ENCODE peak calls at places on chromosomes 16 and 17, in ten cellular contexts. One of them, this sample, is unnamed.

GRCh38 chr16:10539256-10539655 is 41.1 kb downstream of the EMP2 start:
- DNase-seq in fibroblast of lung: no peak
- DNase-seq in heart right ventricle: no peak
- DNase-seq in WTC11: no peak
- DNase-seq in tibial artery: no peak
- DNase-seq in Calu3: peak; percentile 49
- DNase-seq in GM23338: no peak
- DNase-seq in AG04449: no peak
- DNase-seq in GM12878: no peak
- DNase-seq in kidney: no peak
- DNase-seq in this sample: no peak

GRCh38 chr17:8324913-8325312 is 14.7 kb upstream of the ODF4 start:
- DNase-seq in WTC11: no peak
- DNase-seq in GM12878: no peak
- DNase-seq in Calu3: no peak
- DNase-seq in AG04449: no peak
- DNase-seq in tibial artery: no peak
- DNase-seq in fibroblast of lung: no peak
- DNase-seq in GM23338: no peak
- DNase-seq in heart right ventricle: no peak
- DNase-seq in kidney: no peak
- DNase-seq in this sample: no peak

GRCh38 chr16:86517652-86518258 is 7.4 kb downstream of the FOXF1 start:
- DNase-seq in heart right ventricle: peak; percentile 34
- DNase-seq in WTC11: peak; percentile 77
- DNase-seq in AG04449: no peak
- DNase-seq in fibroblast of lung: peak; percentile 69
- DNase-seq in GM12878: no peak
- DNase-seq in Calu3: peak; percentile 79
- DNase-seq in GM23338: peak; percentile 80
- DNase-seq in kidney: peak; percentile 86
- DNase-seq in tibial artery: peak; percentile 81
- DNase-seq in this sample: no peak

GRCh38 chr17:76458580-76459490 is 5.9 kb upstream of the UBE2O start:
- DNase-seq in kidney: peak; percentile 73
- DNase-seq in Calu3: peak; percentile 70
- DNase-seq in AG04449: no peak
- DNase-seq in heart right ventricle: peak; percentile 48
- DNase-seq in GM12878: no peak
- DNase-seq in tibial artery: no peak
- DNase-seq in WTC11: peak; percentile 87
- DNase-seq in GM23338: peak; percentile 94
- DNase-seq in fibroblast of lung: peak; percentile 37
- DNase-seq in this sample: no peak

GRCh38 chr17:33228548-33228947 is 64.5 kb downstream of the ASIC2 start:
- DNase-seq in GM12878: no peak
- DNase-seq in WTC11: no peak
- DNase-seq in fibroblast of lung: no peak
- DNase-seq in AG04449: no peak
- DNase-seq in GM23338: no peak
- DNase-seq in tibial artery: no peak
- DNase-seq in kidney: no peak
- DNase-seq in Calu3: no peak
- DNase-seq in heart right ventricle: peak; percentile 8
- DNase-seq in this sample: no peak

GRCh38 chr16:29007865-29008593 is 23.2 kb downstream of the LAT start:
- DNase-seq in GM23338: no peak
- DNase-seq in GM12878: no peak
- DNase-seq in kidney: no peak
- DNase-seq in WTC11: no peak
- DNase-seq in Calu3: no peak
- DNase-seq in fibroblast of lung: peak; percentile 85
- DNase-seq in tibial artery: no peak
- DNase-seq in heart right ventricle: no peak
- DNase-seq in AG04449: no peak
- DNase-seq in this sample: no peak

GRCh38 chr16:50744911-50745310 is 3.0 kb downstream of the CYLD start:
- DNase-seq in Calu3: no peak
- DNase-seq in AG04449: no peak
- DNase-seq in WTC11: no peak
- DNase-seq in GM12878: no peak
- DNase-seq in tibial artery: no peak
- DNase-seq in heart right ventricle: no peak
- DNase-seq in fibroblast of lung: peak; percentile 37
- DNase-seq in kidney: no peak
- DNase-seq in GM23338: no peak
- DNase-seq in this sample: no peak

GRCh38 chr16:85227924-85228462 is 115.7 kb upstream of the CIBAR2 start:
- DNase-seq in Calu3: no peak
- DNase-seq in AG04449: no peak
- DNase-seq in tibial artery: no peak
- DNase-seq in fibroblast of lung: peak; percentile 85
- DNase-seq in WTC11: peak; percentile 53
- DNase-seq in heart right ventricle: no peak
- DNase-seq in kidney: no peak
- DNase-seq in GM12878: no peak
- DNase-seq in GM23338: peak; percentile 49
- DNase-seq in this sample: no peak

GRCh38 chr16:1572664-1573063 is 39.2 kb downstream of the TMEM204 start:
- DNase-seq in fibroblast of lung: no peak
- DNase-seq in AG04449: no peak
- DNase-seq in kidney: no peak
- DNase-seq in WTC11: no peak
- DNase-seq in GM12878: no peak
- DNase-seq in Calu3: no peak
- DNase-seq in GM23338: no peak
- DNase-seq in heart right ventricle: no peak
- DNase-seq in tibial artery: no peak
- DNase-seq in this sample: no peak

GRCh38 chr17:17971431-17972125 is 622 bp downstream of the TOM1L2 start:
- DNase-seq in GM12878: no peak
- DNase-seq in heart right ventricle: peak; percentile 67
- DNase-seq in GM23338: no peak
- DNase-seq in AG04449: no peak
- DNase-seq in fibroblast of lung: peak; percentile 47
- DNase-seq in kidney: peak; percentile 91
- DNase-seq in Calu3: peak; percentile 30
- DNase-seq in tibial artery: peak; percentile 77
- DNase-seq in WTC11: no peak
- DNase-seq in this sample: no peak

GRCh38 chr16:75279277-75279676 is 27.9 kb upstream of the BCAR1 start:
- DNase-seq in GM12878: no peak
- DNase-seq in tibial artery: no peak
- DNase-seq in fibroblast of lung: no peak
- DNase-seq in AG04449: no peak
- DNase-seq in Calu3: no peak
- DNase-seq in heart right ventricle: no peak
- DNase-seq in GM23338: no peak
- DNase-seq in kidney: no peak
- DNase-seq in WTC11: no peak
- DNase-seq in this sample: no peak
- TF ChIP-seq CTCF in GM12878: no peak
- TF ChIP-seq CTCF in tibial artery: no peak
- TF ChIP-seq CTCF in fibroblast of lung: no peak
- TF ChIP-seq CTCF in AG04449: no peak
- TF ChIP-seq CTCF in Calu3: no peak
- TF ChIP-seq CTCF in heart right ventricle: no peak
- TF ChIP-seq CTCF in GM23338: no peak
- TF ChIP-seq CTCF in kidney: no peak
- TF ChIP-seq CTCF in WTC11: no peak
- TF ChIP-seq CTCF in this sample: no peak

GRCh38 chr17:21841839-21842238 is 149.5 kb downstream of the KCNJ18 start:
- DNase-seq in GM12878: no peak
- DNase-seq in tibial artery: no peak
- DNase-seq in kidney: peak; percentile 22
- DNase-seq in AG04449: no peak
- DNase-seq in heart right ventricle: no peak
- DNase-seq in WTC11: no peak
- DNase-seq in fibroblast of lung: no peak
- DNase-seq in GM23338: no peak
- DNase-seq in Calu3: no peak
- DNase-seq in this sample: no peak
- TF ChIP-seq CTCF in GM12878: no peak
- TF ChIP-seq CTCF in tibial artery: no peak
- TF ChIP-seq CTCF in kidney: no peak
- TF ChIP-seq CTCF in AG04449: no peak
- TF ChIP-seq CTCF in heart right ventricle: no peak
- TF ChIP-seq CTCF in WTC11: no peak
- TF ChIP-seq CTCF in fibroblast of lung: no peak
- TF ChIP-seq CTCF in GM23338: no peak
- TF ChIP-seq CTCF in Calu3: no peak
- TF ChIP-seq CTCF in this sample: no peak

GRCh38 chr16:56743840-56744239 is 13.9 kb downstream of the NUP93 start:
- DNase-seq in AG04449: no peak
- DNase-seq in GM12878: no peak
- DNase-seq in kidney: peak; percentile 81
- DNase-seq in WTC11: no peak
- DNase-seq in heart right ventricle: peak; percentile 43
- DNase-seq in Calu3: no peak
- DNase-seq in fibroblast of lung: peak; percentile 55
- DNase-seq in tibial artery: no peak
- DNase-seq in GM23338: peak; percentile 57
- DNase-seq in this sample: no peak
- TF ChIP-seq CTCF in AG04449: peak; percentile 2
- TF ChIP-seq CTCF in GM12878: no peak
- TF ChIP-seq CTCF in kidney: no peak
- TF ChIP-seq CTCF in WTC11: no peak
- TF ChIP-seq CTCF in heart right ventricle: no peak
- TF ChIP-seq CTCF in Calu3: no peak
- TF ChIP-seq CTCF in fibroblast of lung: peak; percentile 0
- TF ChIP-seq CTCF in tibial artery: no peak
- TF ChIP-seq CTCF in GM23338: no peak
- TF ChIP-seq CTCF in this sample: no peak

GRCh38 chr16:74450236-74450635 is 29.0 kb upstream of the CLEC18B start:
- DNase-seq in fibroblast of lung: no peak
- DNase-seq in kidney: no peak
- DNase-seq in WTC11: no peak
- DNase-seq in tibial artery: no peak
- DNase-seq in heart right ventricle: no peak
- DNase-seq in AG04449: no peak
- DNase-seq in GM12878: no peak
- DNase-seq in Calu3: no peak
- DNase-seq in GM23338: no peak
- DNase-seq in this sample: no peak

GRCh38 chr16:74447578-74447977 is 26.3 kb upstream of the CLEC18B start:
- DNase-seq in GM12878: no peak
- DNase-seq in kidney: no peak
- DNase-seq in heart right ventricle: no peak
- DNase-seq in fibroblast of lung: no peak
- DNase-seq in Calu3: no peak
- DNase-seq in AG04449: no peak
- DNase-seq in GM23338: no peak
- DNase-seq in WTC11: no peak
- DNase-seq in tibial artery: no peak
- DNase-seq in this sample: no peak

GRCh38 chr16:74446866-74447265 is 25.6 kb upstream of the CLEC18B start:
- DNase-seq in tibial artery: no peak
- DNase-seq in GM12878: no peak
- DNase-seq in GM23338: no peak
- DNase-seq in WTC11: no peak
- DNase-seq in fibroblast of lung: no peak
- DNase-seq in Calu3: no peak
- DNase-seq in kidney: no peak
- DNase-seq in heart right ventricle: no peak
- DNase-seq in AG04449: no peak
- DNase-seq in this sample: no peak

GRCh38 chr16:74449470-74449869 is 28.2 kb upstream of the CLEC18B start:
- DNase-seq in AG04449: peak; percentile 19
- DNase-seq in fibroblast of lung: peak; percentile 73
- DNase-seq in tibial artery: no peak
- DNase-seq in heart right ventricle: peak; percentile 20
- DNase-seq in GM23338: no peak
- DNase-seq in Calu3: no peak
- DNase-seq in kidney: no peak
- DNase-seq in WTC11: no peak
- DNase-seq in GM12878: no peak
- DNase-seq in this sample: no peak

DNA sequence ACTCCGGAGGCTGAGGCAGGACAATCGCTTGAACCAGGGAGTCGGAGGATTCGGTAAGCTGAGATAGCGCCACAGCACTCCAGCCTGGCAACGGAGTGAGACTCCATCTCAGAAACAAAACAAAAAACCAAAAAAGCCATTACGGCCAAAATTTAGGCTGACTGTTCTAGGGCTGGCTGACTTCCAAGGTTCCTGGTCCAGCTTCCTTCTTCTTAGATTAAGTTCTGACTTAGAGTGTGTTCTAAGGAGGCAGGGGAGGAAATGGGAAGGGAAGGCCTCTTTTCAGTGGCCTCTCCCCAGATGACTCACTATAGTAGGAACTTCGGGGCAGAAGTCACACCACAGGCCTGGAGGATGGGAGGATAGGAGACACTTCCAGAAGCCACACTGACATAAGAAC is 27.7 kb upstream of the CLEC18B start:
- DNase-seq in GM12878: no peak
- DNase-seq in AG04449: peak; percentile 58
- DNase-seq in fibroblast of lung: peak; percentile 95
- DNase-seq in heart right ventricle: peak; percentile 89
- DNase-seq in kidney: peak; percentile 73
- DNase-seq in Calu3: peak; percentile 45
- DNase-seq in GM23338: no peak
- DNase-seq in WTC11: no peak
- DNase-seq in tibial artery: peak; percentile 84
- DNase-seq in this sample: no peak
- TF ChIP-seq CTCF in GM12878: no peak
- TF ChIP-seq CTCF in AG04449: no peak
- TF ChIP-seq CTCF in fibroblast of lung: no peak
- TF ChIP-seq CTCF in heart right ventricle: no peak
- TF ChIP-seq CTCF in kidney: no peak
- TF ChIP-seq CTCF in Calu3: no peak
- TF ChIP-seq CTCF in GM23338: no peak
- TF ChIP-seq CTCF in WTC11: no peak
- TF ChIP-seq CTCF in tibial artery: no peak
- TF ChIP-seq CTCF in this sample: no peak

DNA sequence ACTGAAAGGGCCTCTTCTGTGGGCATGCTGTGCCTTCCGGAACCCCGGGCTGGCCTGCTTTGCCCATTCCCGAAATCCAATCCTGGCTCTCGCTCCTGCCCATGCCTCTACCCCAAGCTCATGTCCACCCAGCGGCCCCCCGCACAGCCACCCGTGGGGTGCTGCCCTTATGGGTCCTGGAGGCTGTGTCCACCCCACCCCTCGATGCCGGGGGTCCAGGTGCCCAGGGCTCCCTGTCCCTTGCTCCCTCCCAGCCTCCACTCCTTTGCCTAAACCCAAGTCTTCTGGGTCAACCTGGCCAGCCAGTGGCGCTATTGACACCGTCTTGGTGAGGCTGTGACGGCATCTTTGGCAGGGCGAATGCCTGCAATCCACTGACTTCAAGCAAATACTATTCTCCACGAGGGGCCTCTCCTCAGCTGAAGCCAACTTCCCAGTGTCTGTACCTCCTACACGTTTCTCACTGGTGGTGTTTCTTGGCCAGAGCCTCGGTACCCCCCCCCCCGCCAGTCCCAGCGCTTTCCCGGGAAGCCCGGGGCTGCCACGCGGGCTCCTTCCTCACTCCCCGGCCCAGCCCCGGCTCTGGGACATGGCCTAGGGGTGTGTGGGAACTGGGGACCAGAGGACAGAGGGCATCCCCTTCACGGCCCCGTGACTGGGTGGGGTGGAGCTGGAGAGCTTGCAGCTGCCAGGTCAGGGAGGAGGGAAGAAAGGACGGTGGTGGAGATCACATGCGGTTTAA is 12.2 kb upstream of the DUS1L start:
- DNase-seq in tibial artery: no peak
- DNase-seq in AG04449: no peak
- DNase-seq in GM12878: no peak
- DNase-seq in fibroblast of lung: peak; percentile 22
- DNase-seq in WTC11: no peak
- DNase-seq in heart right ventricle: no peak
- DNase-seq in kidney: no peak
- DNase-seq in GM23338: peak; percentile 72
- DNase-seq in Calu3: no peak
- DNase-seq in this sample: no peak
- TF ChIP-seq CTCF in tibial artery: no peak
- TF ChIP-seq CTCF in AG04449: no peak
- TF ChIP-seq CTCF in GM12878: no peak
- TF ChIP-seq CTCF in fibroblast of lung: no peak
- TF ChIP-seq CTCF in WTC11: no peak
- TF ChIP-seq CTCF in heart right ventricle: no peak
- TF ChIP-seq CTCF in kidney: no peak
- TF ChIP-seq CTCF in GM23338: peak; percentile 16
- TF ChIP-seq CTCF in Calu3: no peak
- TF ChIP-seq CTCF in this sample: no peak

This sample was measured in D721Med.